ENCODE peak calls at places on chromosomes 2 and 18, in six cellular contexts. One of them, this sample, is unnamed.

GRCh38 chr2:20504174-20504573 is 57.3 kb downstream of the RHOB start:
- DNase-seq in kidney: no peak
- DNase-seq in foreskin fibroblast: no peak
- DNase-seq in epithelial cell of esophagus: no peak
- DNase-seq in Peyer's patch: no peak
- DNase-seq in lower lobe of right lung: no peak
- DNase-seq in this sample: no peak

GRCh38 chr2:37916512-37917082 is 8.5 kb upstream of the RMDN2 start:
- DNase-seq in lower lobe of right lung: peak; percentile 68
- DNase-seq in kidney: peak; percentile 61
- DNase-seq in epithelial cell of esophagus: peak; percentile 98
- DNase-seq in Peyer's patch: no peak
- DNase-seq in foreskin fibroblast: peak; percentile 86
- DNase-seq in this sample: no peak

GRCh38 chr2:217451634-217452033 is 551.2 kb downstream of the TNS1 start:
- DNase-seq in kidney: no peak
- DNase-seq in epithelial cell of esophagus: no peak
- DNase-seq in foreskin fibroblast: no peak
- DNase-seq in Peyer's patch: no peak
- DNase-seq in lower lobe of right lung: no peak
- DNase-seq in this sample: no peak

GRCh38 chr2:187900023-187900422 is 345.8 kb upstream of the TFPI start:
- DNase-seq in epithelial cell of esophagus: peak; percentile 34
- DNase-seq in lower lobe of right lung: no peak
- DNase-seq in kidney: no peak
- DNase-seq in foreskin fibroblast: no peak
- DNase-seq in Peyer's patch: no peak
- DNase-seq in this sample: no peak

GRCh38 chr2:177030391-177031000 is 182.1 kb upstream of the HNRNPA3 start:
- DNase-seq in foreskin fibroblast: no peak
- DNase-seq in kidney: no peak
- DNase-seq in Peyer's patch: no peak
- DNase-seq in lower lobe of right lung: no peak
- DNase-seq in epithelial cell of esophagus: no peak
- DNase-seq in this sample: no peak

GRCh38 chr2:201777869-201778268 is 2.9 kb downstream of the ALS2 start:
- DNase-seq in kidney: no peak
- DNase-seq in foreskin fibroblast: no peak
- DNase-seq in epithelial cell of esophagus: no peak
- DNase-seq in lower lobe of right lung: no peak
- DNase-seq in Peyer's patch: no peak
- DNase-seq in this sample: no peak

GRCh38 chr2:65639156-65639876 is 206.9 kb upstream of the SPRED2 start:
- DNase-seq in kidney: no peak
- DNase-seq in lower lobe of right lung: no peak
- DNase-seq in Peyer's patch: no peak
- DNase-seq in epithelial cell of esophagus: peak; percentile 12
- DNase-seq in foreskin fibroblast: no peak
- DNase-seq in this sample: no peak

GRCh38 chr2:46970334-46971288 is 55.0 kb upstream of the MCFD2 start:
- DNase-seq in foreskin fibroblast: peak; percentile 47
- DNase-seq in kidney: peak; percentile 88
- DNase-seq in epithelial cell of esophagus: peak; percentile 86
- DNase-seq in Peyer's patch: no peak
- DNase-seq in lower lobe of right lung: peak; percentile 76
- DNase-seq in this sample: no peak

GRCh38 chr2:144598906-144599305 is 79.0 kb upstream of the ZEB2 start:
- DNase-seq in epithelial cell of esophagus: no peak
- DNase-seq in foreskin fibroblast: no peak
- DNase-seq in kidney: no peak
- DNase-seq in Peyer's patch: no peak
- DNase-seq in lower lobe of right lung: no peak
- DNase-seq in this sample: no peak

GRCh38 chr2:9627310-9627709 is 3.5 kb downstream of the YWHAQ start:
- DNase-seq in kidney: no peak
- DNase-seq in epithelial cell of esophagus: peak; percentile 63
- DNase-seq in foreskin fibroblast: no peak
- DNase-seq in Peyer's patch: no peak
- DNase-seq in lower lobe of right lung: no peak
- DNase-seq in this sample: no peak

GRCh38 chr2:126793885-126794613 is 104.6 kb upstream of the TEX51 start:
- DNase-seq in epithelial cell of esophagus: no peak
- DNase-seq in foreskin fibroblast: no peak
- DNase-seq in kidney: peak; percentile 39
- DNase-seq in Peyer's patch: peak; percentile 10
- DNase-seq in lower lobe of right lung: no peak
- DNase-seq in this sample: peak; percentile 30

GRCh38 chr2:223563462-223563861 is 38.7 kb downstream of the SCG2 start:
- DNase-seq in foreskin fibroblast: peak; percentile 83
- DNase-seq in lower lobe of right lung: no peak
- DNase-seq in Peyer's patch: no peak
- DNase-seq in kidney: no peak
- DNase-seq in epithelial cell of esophagus: peak; percentile 89
- DNase-seq in this sample: no peak

GRCh38 chr2:207706936-207707860 is 4.2 kb upstream of the CCNYL1 start:
- DNase-seq in kidney: no peak
- DNase-seq in foreskin fibroblast: no peak
- DNase-seq in lower lobe of right lung: no peak
- DNase-seq in Peyer's patch: no peak
- DNase-seq in epithelial cell of esophagus: peak; percentile 20
- DNase-seq in this sample: no peak

GRCh38 chr18:54878057-54878661 is 49.9 kb downstream of the RAB27B start:
- DNase-seq in lower lobe of right lung: no peak
- DNase-seq in epithelial cell of esophagus: no peak
- DNase-seq in Peyer's patch: no peak
- DNase-seq in kidney: no peak
- DNase-seq in foreskin fibroblast: no peak
- DNase-seq in this sample: no peak

GRCh38 chr2:71930073-71930681 is 217.5 kb downstream of the CYP26B1 start:
- DNase-seq in kidney: no peak
- DNase-seq in lower lobe of right lung: no peak
- DNase-seq in foreskin fibroblast: no peak
- DNase-seq in epithelial cell of esophagus: no peak
- DNase-seq in Peyer's patch: no peak
- DNase-seq in this sample: peak; percentile 72

GRCh38 chr2:61906187-61906470 is 655 bp downstream of the COMMD1 start:
- DNase-seq in foreskin fibroblast: no peak
- DNase-seq in kidney: no peak
- DNase-seq in Peyer's patch: no peak
- DNase-seq in epithelial cell of esophagus: no peak
- DNase-seq in lower lobe of right lung: no peak
- DNase-seq in this sample: no peak

GRCh38 chr2:61911510-61911909 is 6.0 kb downstream of the COMMD1 start:
- DNase-seq in epithelial cell of esophagus: peak; percentile 47
- DNase-seq in foreskin fibroblast: no peak
- DNase-seq in kidney: no peak
- DNase-seq in Peyer's patch: no peak
- DNase-seq in lower lobe of right lung: no peak
- DNase-seq in this sample: no peak

GRCh38 chr2:61905372-61906186 is at the start of gene COMMD1:
- DNase-seq in foreskin fibroblast: peak; percentile 75
- DNase-seq in lower lobe of right lung: peak; percentile 91
- DNase-seq in Peyer's patch: peak; percentile 86
- DNase-seq in epithelial cell of esophagus: peak; percentile 84
- DNase-seq in kidney: peak; percentile 93
- DNase-seq in this sample: peak; percentile 88

DNA sequence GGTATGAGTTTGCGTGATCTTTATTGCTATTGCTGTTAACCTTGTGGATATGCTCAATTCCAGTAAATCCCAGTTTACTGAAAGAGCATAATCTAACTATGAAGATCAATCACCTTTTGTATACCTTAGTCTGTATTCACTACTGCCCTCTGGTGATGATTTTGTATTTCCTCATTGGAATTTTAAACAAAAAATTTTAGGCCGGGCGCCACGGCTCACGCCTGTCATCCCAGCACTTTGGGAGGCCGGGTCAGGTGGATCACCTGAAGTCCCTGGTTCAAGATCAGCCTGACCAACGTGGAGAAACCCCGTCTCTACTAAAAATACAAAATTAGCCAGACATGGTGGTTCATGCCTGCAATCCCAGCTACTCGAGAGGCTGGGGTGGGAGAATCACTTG is 5.1 kb downstream of the COMMD1 start:
- DNase-seq in lower lobe of right lung: no peak
- DNase-seq in kidney: no peak
- DNase-seq in epithelial cell of esophagus: peak; percentile 32
- DNase-seq in foreskin fibroblast: no peak
- DNase-seq in Peyer's patch: no peak
- DNase-seq in this sample: no peak
- TF ChIP-seq CTCF in lower lobe of right lung: peak; percentile 12
- TF ChIP-seq CTCF in kidney: peak; percentile 17
- TF ChIP-seq CTCF in epithelial cell of esophagus: peak; percentile 22
- TF ChIP-seq CTCF in foreskin fibroblast: peak; percentile 15
- TF ChIP-seq CTCF in Peyer's patch: no peak
- TF ChIP-seq CTCF in this sample: peak; percentile 36

GRCh38 chr2:75424936-75425619 is 135.7 kb downstream of the EVA1A start:
- DNase-seq in foreskin fibroblast: peak; percentile 4
- DNase-seq in epithelial cell of esophagus: no peak
- DNase-seq in kidney: no peak
- DNase-seq in lower lobe of right lung: no peak
- DNase-seq in Peyer's patch: no peak
- DNase-seq in this sample: no peak
- TF ChIP-seq CTCF in foreskin fibroblast: no peak
- TF ChIP-seq CTCF in epithelial cell of esophagus: no peak
- TF ChIP-seq CTCF in kidney: no peak
- TF ChIP-seq CTCF in lower lobe of right lung: no peak
- TF ChIP-seq CTCF in Peyer's patch: no peak
- TF ChIP-seq CTCF in this sample: no peak

DNA sequence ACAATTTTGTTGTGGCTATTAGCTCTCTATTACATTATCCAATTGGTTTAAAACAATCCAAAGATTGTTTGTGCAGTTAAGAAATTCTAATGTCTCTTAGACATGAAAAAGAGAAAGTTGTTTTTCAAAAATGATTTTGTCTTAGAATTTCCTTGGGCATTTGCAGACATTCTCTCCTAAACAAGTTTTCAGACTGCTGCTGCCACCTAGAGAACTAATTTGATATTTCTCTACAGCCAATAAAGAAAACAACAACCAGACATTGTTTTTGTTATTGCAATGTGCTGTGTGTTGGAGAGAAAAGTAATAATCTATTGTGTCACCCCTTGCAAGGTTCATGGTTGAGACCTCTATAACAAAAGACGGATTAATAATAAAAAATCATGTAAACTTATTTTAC is 119.0 kb upstream of the SYT4 start:
- DNase-seq in foreskin fibroblast: no peak
- DNase-seq in Peyer's patch: no peak
- DNase-seq in epithelial cell of esophagus: peak; percentile 10
- DNase-seq in lower lobe of right lung: no peak
- DNase-seq in kidney: no peak
- DNase-seq in this sample: no peak
- TF ChIP-seq CTCF in foreskin fibroblast: peak; percentile 15
- TF ChIP-seq CTCF in Peyer's patch: no peak
- TF ChIP-seq CTCF in epithelial cell of esophagus: peak; percentile 32
- TF ChIP-seq CTCF in lower lobe of right lung: no peak
- TF ChIP-seq CTCF in kidney: peak; percentile 26
- TF ChIP-seq CTCF in this sample: peak; percentile 52

GRCh38 chr2:193228276-193228675 is 1033.5 kb upstream of the TMEFF2 start:
- DNase-seq in kidney: no peak
- DNase-seq in epithelial cell of esophagus: no peak
- DNase-seq in foreskin fibroblast: no peak
- DNase-seq in Peyer's patch: no peak
- DNase-seq in lower lobe of right lung: no peak
- DNase-seq in this sample: no peak
- TF ChIP-seq CTCF in kidney: no peak
- TF ChIP-seq CTCF in epithelial cell of esophagus: no peak
- TF ChIP-seq CTCF in foreskin fibroblast: no peak
- TF ChIP-seq CTCF in Peyer's patch: no peak
- TF ChIP-seq CTCF in lower lobe of right lung: no peak
- TF ChIP-seq CTCF in this sample: no peak

GRCh38 chr2:28152585-28153284 is 239.9 kb upstream of the FOSL2 start:
- DNase-seq in Peyer's patch: no peak
- DNase-seq in epithelial cell of esophagus: peak; percentile 81
- DNase-seq in foreskin fibroblast: peak; percentile 41
- DNase-seq in lower lobe of right lung: no peak
- DNase-seq in kidney: no peak
- DNase-seq in this sample: no peak

GRCh38 chr2:28153851-28154250 is 238.8 kb upstream of the FOSL2 start:
- DNase-seq in kidney: no peak
- DNase-seq in foreskin fibroblast: no peak
- DNase-seq in epithelial cell of esophagus: no peak
- DNase-seq in Peyer's patch: no peak
- DNase-seq in lower lobe of right lung: no peak
- DNase-seq in this sample: no peak

GRCh38 chr2:28150994-28151393 is 241.7 kb upstream of the FOSL2 start:
- DNase-seq in foreskin fibroblast: no peak
- DNase-seq in epithelial cell of esophagus: no peak
- DNase-seq in Peyer's patch: no peak
- DNase-seq in lower lobe of right lung: no peak
- DNase-seq in kidney: no peak
- DNase-seq in this sample: no peak

GRCh38 chr2:28155071-28155470 is 237.6 kb upstream of the FOSL2 start:
- DNase-seq in kidney: no peak
- DNase-seq in lower lobe of right lung: no peak
- DNase-seq in epithelial cell of esophagus: no peak
- DNase-seq in Peyer's patch: no peak
- DNase-seq in foreskin fibroblast: no peak
- DNase-seq in this sample: no peak

GRCh38 chr2:28155627-28156026 is 237.0 kb upstream of the FOSL2 start:
- DNase-seq in epithelial cell of esophagus: peak; percentile 27
- DNase-seq in kidney: no peak
- DNase-seq in foreskin fibroblast: no peak
- DNase-seq in Peyer's patch: no peak
- DNase-seq in lower lobe of right lung: no peak
- DNase-seq in this sample: no peak
- TF ChIP-seq CTCF in epithelial cell of esophagus: peak; percentile 74
- TF ChIP-seq CTCF in kidney: peak; percentile 21
- TF ChIP-seq CTCF in foreskin fibroblast: peak; percentile 44
- TF ChIP-seq CTCF in Peyer's patch: no peak
- TF ChIP-seq CTCF in lower lobe of right lung: peak; percentile 46
- TF ChIP-seq CTCF in this sample: peak; percentile 56

This sample was measured in osteocyte.